ENCODE peak calls at places on chromosome 21, in four cellular contexts. W is lower lobe of right lung, U is NCI-H510A treated with DMSO at 0.1 percent for 48 hours, K is left cardiac atrium. X is an unnamed sample.
A peak's percentile ranks its signal among the peaks of the same experiment; 100 is the strongest.

GRCh38 chr21:34926784-34927548 is 122.1 kb downstream of the RUNX1 start:
- DNase-seq in K (no peak), W (no peak), U (no peak), X (no peak)

GRCh38 chr21:27190601-27191000 is 223.7 kb upstream of the ADAMTS5 start:
- DNase-seq in K (no peak), U (no peak), W (no peak), X (no peak)

GRCh38 chr21:36499578-36500471 is 19.9 kb upstream of the CLDN14 start:
- DNase-seq in W (no peak), K (peak; percentile 66), U (no peak), X (peak; percentile 84)

GRCh38 chr21:44456915-44457736 is 1.8 kb downstream of the LRRC3 start:
- DNase-seq in K (no peak), U (no peak), W (peak; percentile 46), X (peak; percentile 73)

GRCh38 chr21:27571706-27572105 is 604.8 kb upstream of the ADAMTS5 start:
- DNase-seq in W (no peak), K (no peak), U (no peak), X (no peak)

GRCh38 chr21:36741506-36741905 is 42.6 kb downstream of the SIM2 start:
- DNase-seq in K (no peak), W (no peak), U (no peak), X (no peak)

GRCh38 chr21:43268804-43269186 is 100.0 kb downstream of the CRYAA start:
- DNase-seq in K (peak; percentile 12), W (peak; percentile 39), U (no peak), X (peak; percentile 32)

GRCh38 chr21:35908311-35909078 is 151.8 kb downstream of the SETD4 start:
- DNase-seq in K (no peak), W (no peak), U (no peak), X (no peak)

GRCh38 chr21:29748391-29749167 is 191.2 kb downstream of the GRIK1 start:
- DNase-seq in U (no peak), K (no peak), W (no peak), X (no peak)

GRCh38 chr21:46048926-46049889 is 48.7 kb upstream of the COL6A2 start:
- DNase-seq in W (peak; percentile 57), U (no peak), K (peak; percentile 86), X (peak; percentile 89)

GRCh38 chr21:34147835-34148804 is 74.7 kb downstream of the MRPS6 start:
- DNase-seq in U (no peak), W (no peak), K (no peak), X (no peak)

GRCh38 chr21:31888936-31889371 is 16.1 kb downstream of the HUNK start:
- DNase-seq in K (no peak), U (peak; percentile 15), W (no peak), X (no peak)

GRCh38 chr21:43921979-43922945 is 57.2 kb downstream of the AGPAT3 start:
- DNase-seq in W (no peak), U (no peak), K (no peak), X (no peak)

X was measured in aorta.